ENCODE peak calls at places on chromosome 19, in six cellular contexts. Q is SK-N-SH, U is H1, B is K562, T is HepG2, X is GM12878. S is an unnamed sample.

GRCh38 chr19:29805026-29805925 is 6.5 kb upstream of the CCNE1 start:
- DNase-seq in X (no peak), B (no peak), U (no peak), T (peak), Q (no peak), S (no peak)

GRCh38 chr19:45103625-45104319 is 10.8 kb downstream of the PPP1R37 start:
- DNase-seq in U (no peak), B (no peak), X (no peak), Q (no peak), T (peak), S (no peak)

GRCh38 chr19:45323671-45324081 is 1.0 kb upstream of the CKM start:
- DNase-seq in X (no peak), T (no peak), Q (peak), U (no peak), B (no peak), S (no peak)

GRCh38 chr19:39332293-39332692 is 3.5 kb downstream of the GMFG start:
- DNase-seq in X (no peak), U (no peak), T (no peak), Q (no peak), B (no peak), S (no peak)

GRCh38 chr19:42290523-42291436 is 11.2 kb upstream of the PRR19 start:
- DNase-seq in X (no peak), U (no peak), Q (peak), T (peak), B (peak), S (peak)

GRCh38 chr19:48623556-48624066 is 4.3 kb downstream of the SPHK2 start:
- DNase-seq in U (no peak), T (no peak), X (no peak), Q (peak), B (no peak), S (no peak)

GRCh38 chr19:54179921-54180452 is 7.0 kb upstream of the TMC4 start:
- DNase-seq in B (no peak), T (peak), Q (peak), X (no peak), U (peak), S (no peak)

GRCh38 chr19:32652893-32653625 is 21.9 kb downstream of the ANKRD27 start:
- DNase-seq in B (no peak), X (no peak), U (no peak), T (no peak), Q (peak), S (no peak)

GRCh38 chr19:5900976-5901375 is 2.6 kb downstream of the NDUFA11 start:
- DNase-seq in X (no peak), B (no peak), U (no peak), T (no peak), Q (no peak), S (no peak)

DNA sequence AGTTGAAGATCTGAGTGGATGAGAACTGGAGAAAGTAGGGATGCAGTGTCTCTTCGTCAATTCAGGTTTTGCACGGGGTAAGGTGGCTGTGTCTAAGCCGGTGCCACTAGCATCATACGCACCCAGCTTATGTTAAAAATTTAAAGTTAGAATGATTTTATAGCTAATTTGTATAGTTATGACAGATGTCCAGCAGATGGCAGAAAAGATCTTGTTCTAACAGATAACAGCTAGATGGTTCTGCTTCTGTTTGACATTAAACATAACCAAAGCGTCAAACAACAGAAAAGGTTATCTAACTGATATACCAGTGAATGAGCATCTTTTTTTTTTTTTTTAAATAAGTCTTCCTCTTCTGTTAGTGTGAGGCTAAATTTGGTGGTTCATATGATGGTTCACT is 18.8 kb upstream of the EDDM13 start:
- DNase-seq in Q (peak), X (no peak), T (peak), B (peak), U (no peak), S (peak)
- TF ChIP-seq GABPA in Q (no peak), X (no peak), T (no peak), B (no peak), U (no peak), S (no peak)

DNA sequence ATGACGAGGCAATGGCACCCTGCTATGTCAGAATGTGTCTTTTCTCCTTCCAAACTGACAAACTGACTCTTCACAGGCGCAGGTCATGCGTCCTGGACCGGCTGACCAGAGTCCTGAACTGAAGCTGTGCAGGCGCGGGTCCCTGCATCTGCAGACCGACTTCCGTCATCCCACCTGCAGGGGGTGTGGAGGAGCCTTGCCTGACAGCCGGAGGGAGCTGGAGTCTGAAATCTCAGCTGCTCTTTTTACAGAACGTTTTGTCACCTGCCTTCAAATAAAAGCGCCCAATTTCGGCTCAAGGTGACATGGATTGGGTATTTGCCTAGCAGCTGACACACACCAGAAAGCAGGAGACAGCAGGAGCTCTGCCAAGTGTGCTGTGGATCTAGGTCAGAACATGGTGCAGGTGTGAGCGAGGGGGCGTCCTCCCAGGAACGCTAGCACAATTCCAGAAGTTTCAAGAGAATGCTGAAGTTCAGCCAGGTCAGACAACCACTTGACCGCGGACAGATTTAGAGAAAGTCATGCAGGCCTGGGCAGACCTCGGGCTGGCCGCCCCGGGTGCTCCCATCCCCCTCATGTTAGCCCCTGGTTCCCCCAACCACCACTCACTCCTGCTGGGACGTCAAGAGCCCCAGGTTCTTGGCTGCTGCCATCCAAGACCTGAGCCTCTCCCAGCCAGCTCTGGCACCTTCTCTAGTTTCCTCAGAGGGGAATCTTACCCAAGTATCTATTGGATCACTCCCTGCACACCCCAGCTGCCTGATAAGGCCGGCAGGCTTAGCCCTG is 32.8 kb downstream of the ELL start:
- DNase-seq in U (no peak), B (peak), T (peak), X (no peak), Q (peak), S (no peak)
- TF ChIP-seq GABPA in U (no peak), B (no peak), T (no peak), X (no peak), Q (no peak), S (no peak)

DNA sequence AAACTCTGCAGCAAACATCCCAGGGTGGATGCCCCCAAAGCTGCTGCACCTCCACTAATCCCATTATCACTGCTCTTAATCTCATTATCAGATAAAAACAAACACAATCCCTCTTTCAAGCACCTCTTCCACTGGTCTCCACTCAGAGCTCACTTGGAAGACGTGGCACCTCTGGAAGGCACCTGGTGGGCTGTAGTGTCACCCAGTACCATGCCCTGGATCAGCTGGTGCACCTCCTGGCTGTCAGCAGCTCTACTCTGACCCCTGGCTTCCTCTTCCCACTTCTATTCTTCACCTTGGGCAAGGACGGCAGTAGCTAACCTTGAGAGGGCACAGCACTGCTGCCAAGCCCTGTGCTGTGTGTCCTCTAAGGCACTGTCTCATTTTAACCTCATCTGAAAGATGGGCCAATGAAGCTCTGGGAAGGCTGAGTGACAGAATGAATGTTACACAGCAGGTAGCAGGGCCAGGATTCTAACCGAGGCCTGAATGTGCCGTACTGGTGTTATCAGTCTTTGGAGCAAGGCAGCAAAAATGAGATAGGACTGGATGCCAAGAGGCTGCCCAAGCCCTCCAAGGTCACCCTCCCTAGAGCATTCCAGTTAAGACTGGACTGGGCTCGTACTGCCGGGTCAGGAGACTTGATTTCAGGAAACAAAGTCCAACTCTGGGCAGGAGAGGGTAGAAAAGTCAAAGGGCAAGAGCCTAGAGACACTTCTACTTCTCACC is 7.4 kb downstream of the BRD4 start:
- DNase-seq in B (no peak), T (no peak), U (no peak), X (no peak), Q (no peak), S (no peak)
- TF ChIP-seq GABPA in B (no peak), T (no peak), U (no peak), X (no peak), Q (no peak), S (no peak)

GRCh38 chr19:4035582-4035981 is 28.0 kb downstream of the PIAS4 start:
- DNase-seq in Q (no peak), B (no peak), U (no peak), T (no peak), X (no peak), S (no peak)
- TF ChIP-seq GABPA in Q (no peak), B (no peak), U (no peak), T (no peak), X (no peak), S (no peak)

GRCh38 chr19:17178291-17178690 is 36.9 kb upstream of the USE1 start:
- DNase-seq in U (no peak), T (no peak), B (no peak), Q (no peak), X (no peak), S (no peak)

GRCh38 chr19:17183271-17183757 is 31.8 kb upstream of the USE1 start:
- DNase-seq in B (no peak), T (no peak), X (no peak), U (no peak), Q (no peak), S (no peak)

GRCh38 chr19:17183858-17184271 is 31.3 kb upstream of the USE1 start:
- DNase-seq in T (no peak), U (no peak), B (no peak), X (peak), Q (no peak), S (no peak)

GRCh38 chr19:17184381-17184841 is 30.7 kb upstream of the USE1 start:
- DNase-seq in Q (no peak), B (no peak), U (no peak), T (no peak), X (no peak), S (no peak)

DNA sequence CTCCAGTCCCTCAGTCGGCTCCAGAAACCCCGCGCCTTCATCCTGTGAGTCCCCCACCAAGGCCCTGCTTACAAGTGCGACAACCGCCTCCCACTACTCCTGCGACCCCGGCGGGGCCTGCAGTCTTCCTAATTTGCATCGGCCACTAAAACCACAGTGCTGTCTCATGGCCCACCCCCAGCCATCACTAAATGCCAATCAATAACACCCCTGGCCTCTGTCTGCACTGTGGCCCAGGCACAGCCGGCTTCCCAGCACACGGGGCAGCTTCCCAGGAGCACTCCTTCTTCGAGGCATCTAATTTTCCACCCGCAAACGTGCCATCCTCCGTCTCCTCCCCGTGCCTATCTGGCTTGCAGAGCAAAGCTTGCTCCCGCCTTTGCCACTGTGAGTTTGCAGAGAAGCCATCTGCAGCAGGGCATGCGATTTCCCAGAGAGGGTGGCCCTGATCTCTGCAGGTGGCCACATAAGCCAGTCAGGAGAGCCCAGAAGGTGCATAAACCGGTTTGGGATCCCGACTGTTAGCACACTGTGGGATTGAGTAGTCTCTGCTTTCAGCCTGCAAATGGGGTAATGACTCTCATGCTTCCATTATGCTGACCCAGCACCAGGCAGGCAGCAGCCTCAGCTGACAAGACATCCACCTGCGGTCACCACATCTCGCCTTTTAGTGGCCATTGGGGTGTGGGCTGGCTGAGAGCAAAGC is 34.0 kb upstream of the USE1 start:
- DNase-seq in Q (no peak), T (no peak), X (no peak), U (no peak), B (no peak), S (no peak)
- TF ChIP-seq GABPA in Q (no peak), T (no peak), X (no peak), U (no peak), B (no peak), S (no peak)

DNA sequence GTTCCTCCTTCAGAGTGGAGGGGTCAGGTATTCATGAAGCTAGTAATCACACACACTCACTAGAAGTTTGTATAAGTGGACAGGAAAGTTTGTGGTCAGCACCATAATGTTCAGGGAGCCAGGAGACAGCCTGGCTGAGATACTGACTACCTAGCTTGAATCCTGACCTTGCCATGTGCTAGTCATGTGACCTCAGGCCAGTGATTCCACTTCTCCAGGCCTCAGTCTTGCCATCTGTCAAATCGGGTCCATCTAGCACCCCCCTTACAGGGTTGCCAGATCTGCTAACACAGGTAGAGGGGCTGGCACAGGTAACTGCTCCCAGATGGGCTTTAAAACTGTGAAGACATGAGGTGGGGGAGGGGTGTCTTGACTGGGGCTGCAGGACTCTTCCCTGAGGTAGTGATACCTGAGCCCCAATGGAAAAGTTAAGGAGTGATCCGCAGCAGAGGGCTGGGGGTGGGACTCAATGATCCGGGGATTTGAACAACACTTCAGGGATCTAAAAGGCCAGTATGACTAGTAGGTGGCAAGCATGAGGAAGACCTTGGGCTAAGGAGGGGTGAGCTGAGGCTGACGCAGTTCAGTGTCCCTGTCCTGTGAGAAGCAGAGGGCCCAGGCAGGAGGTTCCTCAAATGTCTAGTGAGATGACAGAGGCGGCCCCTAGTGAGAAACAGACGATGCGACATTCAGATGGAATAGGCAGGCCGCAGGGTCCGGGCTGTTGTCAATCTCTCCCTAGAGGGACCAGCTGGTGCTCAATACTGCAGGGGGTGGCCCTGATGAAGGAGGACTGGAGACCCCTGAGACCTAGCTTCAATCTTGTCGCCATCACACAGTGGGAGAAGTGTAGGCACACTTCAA is 8.5 kb downstream of the ACTMAP start:
- DNase-seq in U (no peak), T (no peak), Q (no peak), B (no peak), X (no peak), S (no peak)
- TF ChIP-seq GABPA in U (no peak), T (no peak), Q (no peak), B (no peak), X (no peak), S (no peak)

GRCh38 chr19:11130824-11131455 is 24.6 kb downstream of the SPC24 start:
- DNase-seq in T (peak), X (no peak), B (peak), U (no peak), Q (peak), S (peak)
- TF ChIP-seq GABPA in T (peak), X (no peak), B (no peak), U (no peak), Q (no peak), S (no peak)

DNA sequence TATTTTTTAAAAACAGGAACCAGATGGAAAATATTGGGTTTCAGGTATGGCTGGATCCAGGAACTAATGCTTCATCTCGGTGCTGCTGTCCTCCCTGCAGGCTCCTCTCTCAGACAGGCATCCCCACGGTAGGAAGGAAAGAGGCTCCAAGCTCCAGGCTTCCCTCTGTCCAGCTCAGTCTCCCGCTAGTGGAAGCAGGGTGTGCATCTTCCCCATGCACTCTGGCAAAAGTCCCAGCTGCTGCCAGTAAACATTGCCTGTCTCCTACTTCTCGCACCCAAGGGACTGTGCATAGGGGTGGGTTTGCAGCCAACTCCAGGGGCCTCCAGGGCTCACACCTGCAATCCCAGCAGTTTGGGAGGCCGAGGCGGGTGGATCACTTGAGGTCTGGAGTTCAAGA is 29.2 kb downstream of the IL12RB1 start:
- DNase-seq in T (no peak), X (no peak), U (no peak), B (no peak), Q (no peak), S (no peak)
- TF ChIP-seq GABPA in T (no peak), X (no peak), U (no peak), B (no peak), Q (no peak), S (no peak)

DNA sequence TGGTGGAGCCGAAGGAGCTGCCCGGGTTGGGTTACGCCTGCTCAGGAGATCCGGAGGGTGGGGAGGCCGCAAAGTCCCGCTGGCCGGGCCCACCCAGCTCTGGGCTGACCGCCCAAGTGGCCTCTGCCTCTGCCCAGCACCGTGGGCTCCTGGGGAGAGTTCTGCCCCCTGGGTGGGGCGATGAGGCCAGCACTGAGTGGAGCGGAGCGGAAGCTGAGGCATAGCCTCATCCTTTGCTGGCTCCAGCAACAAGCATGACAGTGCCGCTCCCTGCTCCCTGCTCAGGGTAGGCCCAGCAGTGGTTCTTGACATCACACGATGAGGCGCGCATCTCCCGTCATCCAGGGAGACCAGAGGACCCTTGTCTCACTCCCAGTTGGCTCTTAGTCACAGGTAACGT is 22.5 kb downstream of the CCDC8 start:
- DNase-seq in Q (no peak), U (no peak), T (no peak), B (no peak), X (no peak), S (no peak)
- TF ChIP-seq GABPA in Q (no peak), U (no peak), T (no peak), B (no peak), X (no peak), S (no peak)

S was measured in HL-60.